ENCODE peak calls at places on chromosomes 16 and 17, in six cellular contexts. M is A549, Y is tibial artery, I is cardiac muscle cell, X is neuronal stem cell, D is lower lobe of right lung. Z is an unnamed sample.
A peak's percentile ranks its signal among the peaks of the same experiment; 100 is the strongest.

GRCh38 chr17:58156839-58157803 is 8.9 kb downstream of the OR4D1 start:
- DNase-seq in M (peak; percentile 56), Y (no peak), I (peak; percentile 9), X (peak; percentile 48), D (peak; percentile 51), Z (no peak)

GRCh38 chr16:81035975-81036750 is 521 bp downstream of the ATMIN start:
- DNase-seq in M (peak; percentile 25), Y (peak; percentile 66), I (peak; percentile 24), X (peak; percentile 17), D (peak; percentile 65), Z (peak; percentile 70)

GRCh38 chr17:57899391-57899790 is 49.5 kb upstream of the MRPS23 start:
- DNase-seq in M (no peak), Y (peak; percentile 79), I (no peak), X (no peak), D (peak; percentile 54), Z (no peak)

GRCh38 chr16:31529398-31530312 is 2.0 kb downstream of the AHSP start:
- DNase-seq in M (no peak), Y (no peak), I (no peak), X (no peak), D (peak; percentile 56), Z (no peak)

GRCh38 chr16:65185379-65185778 is 63.5 kb upstream of the CDH11 start:
- DNase-seq in M (no peak), Y (no peak), I (no peak), X (no peak), D (no peak), Z (no peak)

GRCh38 chr17:77601054-77601979 is 357.2 kb upstream of the TNRC6C start:
- DNase-seq in M (no peak), Y (peak; percentile 98), I (no peak), X (no peak), D (no peak), Z (no peak)

GRCh38 chr16:20918486-20919239 is 18.1 kb downstream of the LYRM1 start:
- DNase-seq in M (no peak), Y (no peak), I (peak; percentile 86), X (no peak), D (peak; percentile 64), Z (no peak)

GRCh38 chr16:84120023-84120422 is 3.3 kb upstream of the MBTPS1 start:
- DNase-seq in M (no peak), Y (no peak), I (no peak), X (no peak), D (no peak), Z (no peak)

GRCh38 chr16:87382023-87382785 is 1.4 kb downstream of the FBXO31 start:
- DNase-seq in M (no peak), Y (no peak), I (no peak), X (no peak), D (peak; percentile 37), Z (peak; percentile 29)

GRCh38 chr17:48561894-48562810 is 16.0 kb downstream of the HOXB4 start:
- DNase-seq in M (peak; percentile 66), Y (no peak), I (no peak), X (no peak), D (no peak), Z (peak; percentile 60)
- H3K4me1 ChIP-seq in M (peaks cover 10% of the 10 kb centered on the region), Y (peaks cover 11% of the 10 kb centered on the region), I (peaks cover 42% of the 10 kb centered on the region), X (no peaks in the 10 kb centered on the region), D (peaks cover 43% of the 10 kb centered on the region), Z (peaks cover 3% of the 10 kb centered on the region)

GRCh38 chr16:4513086-4513860 is 25.3 kb downstream of the CDIP1 start:
- DNase-seq in M (no peak), Y (no peak), I (no peak), X (no peak), D (no peak), Z (no peak)
- H3K4me1 ChIP-seq in M (no peaks in the 10 kb centered on the region), Y (peaks cover 7% of the 10 kb centered on the region), I (no peaks in the 10 kb centered on the region), X (no peaks in the 10 kb centered on the region), D (peaks cover 49% of the 10 kb centered on the region), Z (no peaks in the 10 kb centered on the region)

DNA sequence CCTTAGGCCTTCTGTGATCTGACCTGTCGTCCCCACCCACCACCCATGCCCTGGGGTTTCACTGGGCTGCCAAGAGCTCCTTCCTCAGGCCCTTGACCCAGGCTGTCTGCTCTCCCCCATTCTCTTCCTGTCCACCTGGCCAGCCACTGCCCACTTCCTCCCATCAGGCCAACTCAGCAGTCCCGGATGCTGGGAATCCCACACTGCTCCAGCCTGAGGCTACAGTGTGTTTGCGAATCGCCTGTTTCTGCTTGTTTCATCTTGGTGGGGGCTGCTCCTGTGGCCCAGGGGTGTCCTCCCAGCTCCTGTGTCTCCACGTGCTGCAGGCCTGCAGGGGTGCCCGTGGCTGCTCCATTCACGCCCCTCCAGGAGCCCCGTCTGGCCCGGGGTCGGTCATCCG is 839 bp upstream of the METRN start:
- DNase-seq in M (no peak), Y (no peak), I (no peak), X (no peak), D (no peak), Z (no peak)
- H3K4me1 ChIP-seq in M (peaks cover 79% of the 10 kb centered on the region), Y (peaks cover 43% of the 10 kb centered on the region), I (peaks cover 21% of the 10 kb centered on the region), X (peaks cover 64% of the 10 kb centered on the region), D (peaks cover 18% of the 10 kb centered on the region), Z (peaks cover 27% of the 10 kb centered on the region)

GRCh38 chr17:63850401-63850800 is 7.9 kb upstream of the SMARCD2 start:
- DNase-seq in M (no peak), Y (no peak), I (no peak), X (no peak), D (no peak), Z (no peak)

GRCh38 chr17:63854709-63855108 is 12.2 kb upstream of the SMARCD2 start:
- DNase-seq in M (no peak), Y (no peak), I (no peak), X (no peak), D (no peak), Z (no peak)

GRCh38 chr17:63855185-63855584 is 12.7 kb upstream of the SMARCD2 start:
- DNase-seq in M (no peak), Y (no peak), I (no peak), X (no peak), D (no peak), Z (no peak)

GRCh38 chr17:63848834-63849689 is 6.6 kb upstream of the SMARCD2 start:
- DNase-seq in M (peak; percentile 99), Y (peak; percentile 96), I (peak; percentile 95), X (peak; percentile 61), D (peak; percentile 95), Z (peak; percentile 98)

DNA sequence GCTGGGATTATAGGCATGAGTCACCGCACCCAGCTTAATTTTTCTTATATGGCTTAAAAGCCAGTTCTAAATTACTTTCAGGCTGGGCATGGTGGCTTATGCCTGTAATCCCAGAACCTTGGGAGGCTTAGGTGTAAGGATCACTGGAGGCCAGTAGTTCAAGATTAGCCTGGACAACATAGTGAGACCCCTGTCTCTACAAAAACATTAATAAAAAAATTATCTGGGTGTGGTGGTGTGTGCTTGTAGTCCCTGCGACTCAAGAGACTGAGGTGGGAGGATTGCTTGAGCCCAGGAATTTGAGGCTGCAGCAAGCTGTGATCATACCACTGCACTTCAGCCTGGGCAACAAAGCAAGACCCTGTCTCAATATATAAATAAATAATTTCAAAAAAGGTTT is 10.8 kb upstream of the SMARCD2 start:
- DNase-seq in M (no peak), Y (no peak), I (no peak), X (no peak), D (no peak), Z (no peak)
- H3K4me1 ChIP-seq in M (no peaks in the 10 kb centered on the region), Y (no peaks in the 10 kb centered on the region), I (no peaks in the 10 kb centered on the region), X (no peaks in the 10 kb centered on the region), D (peaks cover 8% of the 10 kb centered on the region), Z (peaks cover 4% of the 10 kb centered on the region)

Z was measured in Caco-2.